ENCODE peak calls at places on chromosomes 12 and 14, in nine cellular contexts. R is esophagus squamous epithelium, V is HFF-Myc, G is tibial nerve, J is Calu3, A is IMR-90, N is AG09319, W is DND-41, P is GM20000. Q is an unnamed sample.

GRCh38 chr12:47867496-47867941 is 37.3 kb downstream of the VDR start:
- DNase-seq in R (no peak), V (peak), G (no peak), J (no peak), A (peak), N (no peak), W (no peak), P (no peak), Q (peak)

GRCh38 chr12:77686760-77687159 is 143.9 kb upstream of the NAV3 start:
- DNase-seq in R (no peak), V (no peak), G (no peak), J (no peak), A (peak), N (no peak), W (no peak), P (no peak), Q (no peak)

GRCh38 chr12:28998662-28999120 is 150.4 kb upstream of the FAR2 start:
- DNase-seq in R (no peak), V (peak), G (no peak), J (peak), A (peak), N (peak), W (peak), P (peak), Q (peak)

GRCh38 chr14:61498811-61499210 is 177.4 kb downstream of the PRKCH start:
- DNase-seq in R (no peak), V (no peak), G (no peak), J (no peak), A (peak), N (peak), W (no peak), P (no peak), Q (no peak)

GRCh38 chr14:100454437-100454836 is 131.3 kb downstream of the SLC25A47 start:
- DNase-seq in R (no peak), V (no peak), G (no peak), J (no peak), A (no peak), N (no peak), W (no peak), P (no peak), Q (no peak)

GRCh38 chr12:56948881-56949280 is 8.5 kb downstream of the RDH16 start:
- DNase-seq in R (no peak), V (no peak), G (no peak), J (no peak), A (no peak), N (no peak), W (no peak), P (no peak), Q (no peak)

GRCh38 chr14:99231850-99232401 is 40.1 kb downstream of the BCL11B start:
- DNase-seq in R (no peak), V (no peak), G (no peak), J (no peak), A (no peak), N (no peak), W (no peak), P (no peak), Q (peak)

GRCh38 chr12:104864668-104865067 is 93.4 kb downstream of the SLC41A2 start:
- DNase-seq in R (no peak), V (no peak), G (no peak), J (no peak), A (peak), N (no peak), W (no peak), P (no peak), Q (no peak)

GRCh38 chr12:122421263-122421814 is 1.1 kb downstream of the CLIP1 start:
- DNase-seq in R (no peak), V (no peak), G (peak), J (peak), A (peak), N (peak), W (peak), P (peak), Q (peak)

GRCh38 chr14:63308723-63309317 is 9.9 kb downstream of the GPHB5 start:
- DNase-seq in R (no peak), V (no peak), G (no peak), J (peak), A (peak), N (no peak), W (peak), P (peak), Q (peak)

GRCh38 chr12:131369094-131369845 is 341.6 kb upstream of the SFSWAP start:
- DNase-seq in R (no peak), V (no peak), G (no peak), J (no peak), A (no peak), N (no peak), W (no peak), P (no peak), Q (no peak)

GRCh38 chr14:28751467-28752058 is 15.0 kb upstream of the FOXG1 start:
- DNase-seq in R (no peak), V (peak), G (no peak), J (peak), A (peak), N (no peak), W (peak), P (no peak), Q (peak)

GRCh38 chr14:70186826-70187483 is 1.8 kb downstream of the SLC8A3 start:
- DNase-seq in R (no peak), V (no peak), G (no peak), J (no peak), A (no peak), N (no peak), W (no peak), P (peak), Q (peak)

GRCh38 chr14:77071938-77072388 is 26.1 kb upstream of the CIPC start:
- DNase-seq in R (no peak), V (no peak), G (no peak), J (no peak), A (peak), N (no peak), W (no peak), P (no peak), Q (no peak)

GRCh38 chr14:70934502-70935134 is 27.4 kb downstream of the PCNX1 start:
- DNase-seq in R (no peak), V (no peak), G (no peak), J (no peak), A (peak), N (peak), W (no peak), P (peak), Q (peak)

GRCh38 chr12:15608931-15609330 is 180.3 kb downstream of the EPS8 start:
- DNase-seq in R (no peak), V (no peak), G (no peak), J (no peak), A (no peak), N (no peak), W (no peak), P (no peak), Q (no peak)

GRCh38 chr12:96303656-96304055 is 96.6 kb downstream of the CDK17 start:
- DNase-seq in R (no peak), V (no peak), G (no peak), J (no peak), A (no peak), N (no peak), W (no peak), P (no peak), Q (no peak)

GRCh38 chr12:7832059-7832696 is 40.5 kb downstream of the SLC2A14 start:
- DNase-seq in R (no peak), V (peak), G (no peak), J (peak), A (peak), N (peak), W (peak), P (peak), Q (peak)

GRCh38 chr12:110731479-110731878 is 11.2 kb downstream of the PPP1CC start:
- DNase-seq in R (no peak), V (no peak), G (no peak), J (no peak), A (no peak), N (no peak), W (no peak), P (no peak), Q (no peak)

GRCh38 chr14:102213984-102214658 is 74.4 kb downstream of the WDR20 start:
- DNase-seq in R (no peak), V (no peak), G (no peak), J (no peak), A (no peak), N (no peak), W (no peak), P (no peak), Q (no peak)

GRCh38 chr14:22910916-22911315 is 8.0 kb downstream of the RBM23 start:
- DNase-seq in R (no peak), V (no peak), G (no peak), J (no peak), A (no peak), N (no peak), W (no peak), P (no peak), Q (no peak)

GRCh38 chr12:86683568-86683991 is 427.4 kb upstream of the MGAT4C start:
- DNase-seq in R (no peak), V (peak), G (no peak), J (no peak), A (peak), N (no peak), W (no peak), P (no peak), Q (no peak)

GRCh38 chr14:55850803-55851202 is 267.4 kb upstream of the PELI2 start:
- DNase-seq in R (no peak), V (peak), G (no peak), J (no peak), A (peak), N (peak), W (no peak), P (no peak), Q (no peak)

GRCh38 chr14:34981743-34982420 is 910 bp upstream of the SRP54 start:
- DNase-seq in R (no peak), V (no peak), G (no peak), J (peak), A (peak), N (no peak), W (peak), P (no peak), Q (peak)

GRCh38 chr12:95214466-95214865 is 2.8 kb downstream of the FGD6 start:
- DNase-seq in R (no peak), V (no peak), G (no peak), J (no peak), A (no peak), N (no peak), W (no peak), P (no peak), Q (no peak)

GRCh38 chr12:122080149-122081107 is 1.9 kb downstream of the MLXIP start:
- DNase-seq in R (no peak), V (peak), G (peak), J (peak), A (peak), N (no peak), W (no peak), P (no peak), Q (peak)

GRCh38 chr12:29025936-29026335 is 123.1 kb upstream of the FAR2 start:
- DNase-seq in R (no peak), V (no peak), G (no peak), J (no peak), A (no peak), N (no peak), W (no peak), P (no peak), Q (no peak)

GRCh38 chr14:82766128-82766527 is 1232.5 kb upstream of the SEL1L start:
- DNase-seq in R (no peak), V (no peak), G (no peak), J (no peak), A (no peak), N (no peak), W (no peak), P (no peak), Q (no peak)

GRCh38 chr14:64459737-64460136 is 5.6 kb upstream of the AKAP5 start:
- DNase-seq in R (no peak), V (no peak), G (no peak), J (no peak), A (no peak), N (no peak), W (no peak), P (no peak), Q (no peak)

GRCh38 chr12:22250762-22251161 is 83.7 kb downstream of the ST8SIA1 start:
- DNase-seq in R (no peak), V (no peak), G (no peak), J (no peak), A (no peak), N (no peak), W (peak), P (no peak), Q (peak)

GRCh38 chr12:99769581-99769980 is 122.0 kb downstream of the GARIN6 start:
- DNase-seq in R (no peak), V (no peak), G (no peak), J (no peak), A (no peak), N (no peak), W (no peak), P (no peak), Q (no peak)

GRCh38 chr12:52519826-52520662 is at the start of gene KRT5:
- DNase-seq in R (no peak), V (no peak), G (no peak), J (no peak), A (no peak), N (no peak), W (no peak), P (no peak), Q (no peak)

GRCh38 chr14:96299441-96299840 is 43.4 kb downstream of the BDKRB1 start:
- DNase-seq in R (no peak), V (no peak), G (no peak), J (no peak), A (no peak), N (no peak), W (no peak), P (no peak), Q (no peak)

GRCh38 chr12:123938679-123939480 is 33.8 kb downstream of the CCDC92 start:
- DNase-seq in R (no peak), V (no peak), G (no peak), J (peak), A (no peak), N (no peak), W (peak), P (no peak), Q (peak)

GRCh38 chr14:53955671-53956426 is 776 bp downstream of the BMP4 start:
- DNase-seq in R (no peak), V (no peak), G (no peak), J (peak), A (no peak), N (no peak), W (no peak), P (peak), Q (peak)

GRCh38 chr12:93441111-93441616 is 583 bp downstream of the UBE2N start:
- DNase-seq in R (no peak), V (no peak), G (no peak), J (peak), A (peak), N (no peak), W (peak), P (peak), Q (peak)

GRCh38 chr12:79508622-79509021 is 182.1 kb downstream of the PAWR start:
- DNase-seq in R (no peak), V (no peak), G (no peak), J (no peak), A (no peak), N (no peak), W (no peak), P (no peak), Q (no peak)

GRCh38 chr12:79514730-79515525 is 175.8 kb downstream of the PAWR start:
- DNase-seq in R (no peak), V (no peak), G (no peak), J (no peak), A (peak), N (no peak), W (no peak), P (no peak), Q (no peak)

GRCh38 chr12:79517363-79517762 is 173.4 kb downstream of the PAWR start:
- DNase-seq in R (no peak), V (no peak), G (no peak), J (no peak), A (no peak), N (no peak), W (no peak), P (no peak), Q (no peak)

GRCh38 chr12:79515526-79515935 is 175.2 kb downstream of the PAWR start:
- DNase-seq in R (no peak), V (no peak), G (no peak), J (no peak), A (no peak), N (no peak), W (no peak), P (no peak), Q (no peak)

GRCh38 chr12:79512068-79512467 is 178.7 kb downstream of the PAWR start:
- DNase-seq in R (no peak), V (no peak), G (no peak), J (no peak), A (no peak), N (no peak), W (no peak), P (no peak), Q (no peak)
- TF ChIP-seq CTCF in R (no peak), V (peak), G (no peak), J (no peak), A (peak), N (no peak), W (peak), P (no peak), Q (no peak)

GRCh38 chr14:57933363-57933762 is 67.5 kb upstream of the SLC35F4 start:
- DNase-seq in R (no peak), V (no peak), G (no peak), J (no peak), A (no peak), N (no peak), W (no peak), P (no peak), Q (no peak)
- TF ChIP-seq CTCF in R (no peak), V (no peak), G (no peak), J (no peak), A (no peak), N (no peak), W (no peak), P (no peak), Q (no peak)

GRCh38 chr14:46769292-46769691 is 117.7 kb upstream of the RPL10L start:
- DNase-seq in R (no peak), V (no peak), G (no peak), J (no peak), A (no peak), N (no peak), W (no peak), P (peak), Q (no peak)
- TF ChIP-seq CTCF in R (no peak), V (no peak), G (no peak), J (no peak), A (no peak), N (no peak), W (no peak), P (no peak), Q (no peak)

DNA sequence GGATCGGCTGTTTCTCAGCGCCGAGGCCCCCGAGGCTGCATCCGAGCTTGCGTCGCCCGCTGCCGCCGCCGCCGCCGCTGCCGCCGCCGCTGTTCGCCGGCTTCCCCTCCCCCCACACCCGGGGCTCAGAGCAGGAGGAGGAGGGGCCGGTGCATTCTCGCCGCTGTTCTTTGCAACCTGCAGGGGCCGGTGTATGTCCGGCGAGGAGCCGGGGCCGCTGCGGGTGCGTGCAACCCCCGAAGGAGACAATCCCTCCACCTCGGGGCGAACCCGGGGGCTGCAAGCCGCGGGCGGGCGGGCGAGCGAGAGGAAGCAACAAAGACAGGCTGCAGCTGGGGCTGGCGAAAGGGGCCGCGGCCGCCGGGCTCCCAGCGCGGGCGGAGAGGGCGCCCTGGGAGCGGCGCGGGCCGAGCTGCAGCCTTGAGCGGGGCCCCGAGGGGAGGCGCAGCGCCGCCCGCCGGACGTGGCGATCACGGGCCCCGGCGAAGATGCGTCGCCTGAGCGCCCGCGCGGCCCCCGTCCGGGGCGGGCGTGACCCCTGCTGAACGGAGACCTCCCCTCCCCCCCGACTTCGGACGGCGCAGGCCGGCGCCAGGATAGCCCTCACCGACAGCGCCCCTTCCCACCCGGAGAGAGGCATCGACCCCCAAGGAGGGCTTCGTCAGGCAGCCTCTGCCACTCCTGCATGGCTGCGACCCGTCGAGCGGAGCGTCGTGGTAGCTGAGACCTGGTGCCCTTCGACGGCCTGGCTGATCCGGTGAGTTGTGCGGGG is 702 bp downstream of the FAM222A start:
- DNase-seq in R (peak), V (no peak), G (no peak), J (peak), A (peak), N (no peak), W (peak), P (peak), Q (peak)
- TF ChIP-seq CTCF in R (no peak), V (no peak), G (peak), J (no peak), A (peak), N (no peak), W (no peak), P (peak), Q (peak)

DNA sequence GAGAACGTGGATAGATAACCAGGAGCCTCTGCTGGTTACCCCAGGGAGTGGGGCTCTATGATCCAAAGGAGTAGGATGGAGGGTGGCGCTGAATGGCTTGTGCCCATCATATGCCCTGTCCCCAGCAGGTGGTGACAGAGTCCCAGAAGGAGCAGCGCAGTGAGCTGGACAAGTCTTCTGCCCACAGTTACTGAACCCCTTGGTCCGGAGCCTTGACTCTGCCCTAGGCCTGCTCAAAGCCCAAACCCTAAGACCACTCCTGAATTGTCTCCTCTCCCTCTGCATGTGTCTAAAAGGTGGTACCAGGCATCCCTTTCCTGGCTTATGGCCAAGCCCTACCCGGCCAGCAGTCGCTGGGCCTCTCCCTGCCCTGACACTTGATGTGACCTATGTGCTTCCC is 3.2 kb downstream of the PRPH start:
- DNase-seq in R (no peak), V (no peak), G (no peak), J (peak), A (no peak), N (no peak), W (no peak), P (peak), Q (peak)
- TF ChIP-seq CTCF in R (no peak), V (no peak), G (no peak), J (no peak), A (peak), N (no peak), W (peak), P (no peak), Q (no peak)

GRCh38 chr14:81018714-81019512 is 63.5 kb downstream of the TSHR start:
- DNase-seq in R (no peak), V (no peak), G (no peak), J (no peak), A (no peak), N (no peak), W (no peak), P (no peak), Q (no peak)
- TF ChIP-seq CTCF in R (no peak), V (no peak), G (no peak), J (no peak), A (no peak), N (no peak), W (no peak), P (no peak), Q (no peak)

GRCh38 chr12:51521554-51522276 is 69.3 kb upstream of the SCN8A start:
- DNase-seq in R (no peak), V (no peak), G (no peak), J (no peak), A (peak), N (no peak), W (no peak), P (no peak), Q (no peak)

GRCh38 chr12:51519755-51520154 is 71.3 kb upstream of the SCN8A start:
- DNase-seq in R (no peak), V (no peak), G (no peak), J (no peak), A (no peak), N (no peak), W (no peak), P (peak), Q (no peak)

GRCh38 chr12:51520576-51521325 is 70.3 kb upstream of the SCN8A start:
- DNase-seq in R (no peak), V (no peak), G (no peak), J (no peak), A (no peak), N (no peak), W (peak), P (no peak), Q (no peak)

GRCh38 chr12:51517316-51517715 is 73.7 kb upstream of the SCN8A start:
- DNase-seq in R (no peak), V (no peak), G (no peak), J (no peak), A (no peak), N (no peak), W (no peak), P (no peak), Q (no peak)

DNA sequence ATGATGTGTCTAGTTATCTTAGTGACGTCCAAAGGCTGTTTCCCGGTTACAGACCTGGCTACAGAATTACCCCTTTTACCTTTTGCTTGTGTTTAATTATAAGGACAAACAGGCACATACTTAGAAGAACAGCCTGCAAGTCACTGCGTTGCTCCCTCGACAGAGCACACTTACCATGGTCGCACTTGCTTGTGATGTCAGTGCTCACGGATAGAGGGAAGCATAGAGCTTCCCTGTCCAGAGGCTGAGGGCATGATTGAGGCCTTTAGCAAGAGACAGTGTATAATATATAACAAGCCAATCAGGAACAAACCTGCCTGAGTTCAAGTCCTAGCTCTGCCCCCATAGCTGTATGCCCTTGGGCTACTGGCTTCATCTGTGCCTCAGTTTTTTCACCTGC is 73.2 kb upstream of the SCN8A start:
- DNase-seq in R (no peak), V (no peak), G (no peak), J (no peak), A (no peak), N (no peak), W (no peak), P (no peak), Q (no peak)
- TF ChIP-seq CTCF in R (no peak), V (peak), G (no peak), J (no peak), A (no peak), N (no peak), W (no peak), P (no peak), Q (no peak)

Q was measured in activated CD8-positive, alpha-beta T cell treated with anti-CD3 and anti-CD28 coated beads for 36 hours.